ENCODE peak calls at places on chromosome 1, in five cellular contexts. F, Q, G, A and H are unnamed samples.

GRCh38 chr1:227779651-227780050 is 35.8 kb upstream of the PRSS38 start:
- DNase-seq in F (peak), Q (no peak), G (no peak), A (no peak), H (no peak)

GRCh38 chr1:223133824-223134435 is 9.1 kb downstream of the TLR5 start:
- DNase-seq in F (peak), Q (peak), G (peak), A (peak), H (peak)

GRCh38 chr1:39910263-39910662 is 8.5 kb upstream of the MYCL start:
- DNase-seq in F (no peak), Q (no peak), G (no peak), A (no peak), H (no peak)

GRCh38 chr1:19209990-19210771 is at the start of gene UBR4:
- DNase-seq in F (peak), Q (peak), G (peak), A (peak), H (peak)

GRCh38 chr1:228337031-228337564 is 69.5 kb downstream of the TRIM11 start:
- DNase-seq in F (peak), Q (no peak), G (peak), A (peak), H (no peak)

GRCh38 chr1:208654241-208654640 is 410.1 kb upstream of the PLXNA2 start:
- DNase-seq in F (no peak), Q (peak), G (no peak), A (no peak), H (peak)

GRCh38 chr1:117967472-117967871 is 37.9 kb downstream of the WDR3 start:
- DNase-seq in F (no peak), Q (no peak), G (no peak), A (no peak), H (no peak)

GRCh38 chr1:111880866-111881837 is 108.3 kb downstream of the KCND3 start:
- DNase-seq in F (no peak), Q (no peak), G (no peak), A (no peak), H (no peak)

GRCh38 chr1:5598824-5599395 is 393.3 kb downstream of the NPHP4 start:
- DNase-seq in F (no peak), Q (no peak), G (no peak), A (no peak), H (no peak)

GRCh38 chr1:53061859-53062714 is at the start of gene PODN:
- DNase-seq in F (peak), Q (no peak), G (no peak), A (peak), H (no peak)

GRCh38 chr1:231318568-231318967 is 19.1 kb downstream of the EXOC8 start:
- DNase-seq in F (no peak), Q (no peak), G (no peak), A (no peak), H (no peak)

GRCh38 chr1:226549094-226549936 is 751 bp downstream of the STUM start:
- DNase-seq in F (no peak), Q (peak), G (peak), A (peak), H (no peak)

GRCh38 chr1:24566266-24566867 is 10.5 kb downstream of the NCMAP start:
- DNase-seq in F (no peak), Q (no peak), G (no peak), A (no peak), H (no peak)

GRCh38 chr1:54742262-54742661 is 22.1 kb downstream of the PARS2 start:
- DNase-seq in F (no peak), Q (no peak), G (no peak), A (no peak), H (no peak)

GRCh38 chr1:32426489-32427255 is 32.4 kb upstream of the BSDC1 start:
- DNase-seq in F (no peak), Q (no peak), G (no peak), A (no peak), H (no peak)

DNA sequence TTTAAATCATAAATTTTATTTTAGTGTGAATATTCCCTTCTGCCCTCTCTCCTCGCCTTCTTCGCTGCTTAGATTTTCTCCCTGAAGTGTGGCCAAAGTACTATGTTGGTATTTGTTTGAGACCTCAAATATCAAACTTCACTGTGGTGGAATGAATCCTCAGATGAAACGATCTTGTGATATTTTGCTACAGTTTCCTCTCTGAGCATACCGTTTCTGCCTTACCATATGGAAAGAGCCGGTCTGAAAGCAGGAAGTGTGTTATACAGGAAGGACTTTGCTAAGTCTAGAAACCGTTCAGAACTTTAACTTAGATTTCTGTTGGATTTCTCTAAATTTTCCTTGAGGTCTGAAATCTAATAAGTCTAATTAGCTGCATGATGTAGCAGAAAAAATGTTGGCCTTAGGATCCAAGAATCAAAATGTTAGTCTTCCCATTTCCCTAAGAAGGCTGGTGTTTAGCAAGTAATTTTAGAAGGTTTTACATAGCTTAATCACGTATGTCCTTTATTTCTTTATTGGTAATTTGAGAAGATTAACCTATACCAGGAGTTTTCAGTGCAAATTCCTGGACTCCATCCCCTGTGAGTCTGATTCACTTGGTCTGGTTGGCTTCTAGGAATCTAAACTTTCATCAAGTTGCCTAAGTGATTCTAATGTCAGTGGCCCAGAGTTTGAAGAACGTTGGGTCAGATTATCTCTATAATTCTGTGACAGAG is 30.7 kb downstream of the SDCCAG8 start:
- DNase-seq in F (no peak), Q (no peak), G (no peak), A (no peak), H (no peak)
- H3K27ac ChIP-seq in F (no peak), Q (peak), G (no peak), A (peak), H (peak)

GRCh38 chr1:28950006-28950405 is 35.6 kb downstream of the EPB41 start:
- DNase-seq in F (no peak), Q (no peak), G (no peak), A (no peak), H (no peak)

GRCh38 chr1:28950449-28950848 is 36.1 kb downstream of the EPB41 start:
- DNase-seq in F (no peak), Q (no peak), G (no peak), A (no peak), H (no peak)

GRCh38 chr1:28955930-28956552 is 41.7 kb downstream of the EPB41 start:
- DNase-seq in F (no peak), Q (no peak), G (no peak), A (no peak), H (no peak)

GRCh38 chr1:28954126-28954525 is 39.8 kb downstream of the EPB41 start:
- DNase-seq in F (no peak), Q (no peak), G (no peak), A (no peak), H (no peak)
- TF ChIP-seq CTCF in F (no peak), Q (no peak), G (no peak), A (no peak), H (no peak)

GRCh38 chr1:56545711-56546110 is 33.7 kb downstream of the PLPP3 start:
- DNase-seq in F (peak), Q (no peak), G (no peak), A (no peak), H (no peak)

GRCh38 chr1:56542651-56543050 is 36.7 kb downstream of the PLPP3 start:
- DNase-seq in F (no peak), Q (no peak), G (no peak), A (no peak), H (no peak)

GRCh38 chr1:56541408-56541807 is 38.0 kb downstream of the PLPP3 start:
- DNase-seq in F (no peak), Q (no peak), G (no peak), A (no peak), H (no peak)

GRCh38 chr1:56547473-56547872 is 31.9 kb downstream of the PLPP3 start:
- DNase-seq in F (no peak), Q (no peak), G (no peak), A (no peak), H (no peak)

DNA sequence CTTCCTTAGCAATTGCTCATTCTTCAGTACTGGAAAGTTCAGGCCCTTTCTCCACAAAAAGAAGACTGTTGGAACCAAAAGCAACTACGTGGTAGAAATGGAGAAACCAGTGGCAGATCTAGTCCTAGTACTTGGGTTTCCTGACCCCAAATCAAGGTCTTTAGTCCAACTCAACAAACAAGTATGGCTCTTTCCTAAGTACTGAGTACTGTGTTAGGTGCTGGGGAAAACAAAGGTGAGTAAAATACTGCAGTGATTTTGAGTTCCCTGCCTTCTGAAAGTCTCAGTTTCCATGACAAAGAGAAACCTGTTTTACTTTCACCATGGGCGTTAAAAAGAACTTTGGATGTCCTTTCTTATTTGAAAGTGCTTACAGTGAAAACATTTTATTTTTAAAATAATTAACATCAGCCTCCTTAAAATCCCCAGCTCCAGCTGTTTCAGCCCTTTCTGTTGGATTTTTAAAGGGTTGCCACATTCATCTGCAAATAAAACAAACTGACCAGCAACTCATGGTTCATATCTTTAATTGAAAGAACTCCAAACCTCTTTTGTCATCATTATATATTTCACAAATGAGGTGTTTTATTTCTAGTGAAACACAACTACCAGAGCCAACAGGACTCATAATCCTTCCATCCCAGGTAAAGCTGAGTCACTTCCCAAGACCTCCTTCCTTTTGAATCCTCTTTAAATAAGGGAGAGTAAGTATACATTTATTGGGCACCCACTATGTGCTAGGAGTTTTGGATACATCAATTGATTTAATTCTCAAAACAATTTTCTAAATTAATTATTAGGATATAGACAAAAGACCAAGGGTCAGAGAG is 35.4 kb downstream of the PLPP3 start:
- DNase-seq in F (no peak), Q (no peak), G (no peak), A (no peak), H (no peak)
- H3K27ac ChIP-seq in F (no peak), Q (no peak), G (no peak), A (no peak), H (no peak)

DNA sequence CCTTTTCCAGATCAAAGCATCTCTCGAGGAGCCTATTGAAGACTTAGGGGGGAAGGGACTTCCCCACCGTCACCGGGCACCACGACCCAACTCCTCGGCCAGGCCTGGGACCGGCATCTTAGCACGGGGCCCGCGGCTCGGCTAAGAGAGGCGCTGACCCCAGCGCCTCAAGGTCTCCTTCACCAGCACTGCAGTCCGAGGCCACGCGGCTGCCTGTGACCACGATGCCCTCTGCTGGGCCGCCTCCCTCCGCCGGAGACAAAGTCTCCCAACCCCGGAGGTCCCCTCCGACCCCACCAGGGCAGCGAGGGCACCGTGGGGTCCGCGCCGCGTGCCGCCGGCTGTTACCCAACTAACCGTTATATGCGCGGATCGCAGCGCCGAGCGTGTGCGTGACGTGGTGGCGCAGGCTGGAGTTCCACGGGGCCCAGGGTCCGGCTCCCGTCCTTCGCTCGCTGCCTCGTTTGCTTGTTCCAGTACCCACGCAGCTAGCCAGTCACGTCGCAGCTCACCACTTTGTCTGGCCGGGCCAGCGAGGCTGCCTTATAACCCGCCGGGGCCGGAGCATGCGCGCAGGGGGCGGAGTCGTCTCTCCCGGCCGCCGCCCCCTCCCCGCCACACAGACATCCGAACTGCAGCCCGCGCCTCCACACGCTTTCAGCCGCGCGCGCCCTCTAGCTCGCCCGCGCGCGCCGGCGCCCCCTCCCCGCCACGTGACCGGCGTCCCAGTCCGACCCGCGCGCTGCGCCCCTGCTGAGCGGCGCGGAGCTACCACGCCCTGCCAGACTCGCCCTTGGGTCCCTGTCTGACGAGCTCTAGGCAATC is at the start of gene SLC16A1:
- DNase-seq in F (peak), Q (peak), G (peak), A (peak), H (peak)
- TF ChIP-seq CTCF in F (no peak), Q (peak), G (no peak), A (peak), H (no peak)

DNA sequence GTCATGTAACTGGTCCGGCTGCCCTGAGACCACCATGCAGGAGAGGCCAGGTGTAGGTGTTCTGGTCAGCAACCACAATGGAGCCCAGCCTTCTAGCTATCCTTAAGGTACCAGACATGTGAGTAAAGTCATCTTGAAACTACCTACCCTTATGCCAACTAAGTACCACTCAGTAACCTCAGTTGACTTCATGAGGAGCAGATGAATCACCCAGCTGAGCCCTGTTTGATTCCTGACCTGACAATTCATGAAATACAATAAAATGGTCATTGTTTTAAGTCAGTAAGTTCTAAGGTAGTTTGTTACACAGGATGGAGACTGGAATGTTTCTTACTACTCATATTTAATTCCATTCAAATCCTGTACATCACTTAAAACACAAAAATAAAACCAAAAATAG is 113.1 kb upstream of the LMO4 start:
- DNase-seq in F (no peak), Q (no peak), G (no peak), A (no peak), H (no peak)
- H3K27ac ChIP-seq in F (no peak), Q (no peak), G (no peak), A (no peak), H (no peak)

GRCh38 chr1:50474859-50475809 is 51.9 kb upstream of the DMRTA2 start:
- DNase-seq in F (no peak), Q (peak), G (no peak), A (no peak), H (no peak)
- TF ChIP-seq CTCF in F (no peak), Q (no peak), G (no peak), A (no peak), H (no peak)

DNA sequence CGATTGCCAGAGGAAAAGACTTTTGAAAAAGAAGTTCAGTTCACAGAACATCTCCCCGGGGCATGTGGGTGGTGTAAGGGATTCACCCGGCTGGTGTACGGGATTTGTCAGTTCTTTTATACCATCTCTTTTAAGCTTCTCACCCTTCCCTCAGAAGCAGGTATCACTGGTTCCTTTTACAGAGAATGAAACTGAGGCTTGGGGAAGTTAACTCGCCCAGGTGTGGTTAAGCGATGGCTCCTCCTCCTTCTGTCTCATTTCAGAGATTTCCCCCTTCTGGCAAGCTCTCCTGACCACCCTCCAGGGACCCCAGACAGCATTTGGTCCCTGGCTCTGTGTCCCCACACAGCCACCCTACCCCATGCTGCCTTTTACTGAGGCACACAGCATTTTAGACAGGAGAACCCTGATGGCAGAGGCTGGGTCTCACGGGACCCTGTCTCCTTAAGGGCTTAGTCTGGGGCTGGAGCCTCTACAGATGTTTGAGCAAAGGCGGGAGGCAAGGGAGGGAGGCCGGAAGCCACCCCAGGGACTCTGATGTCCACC is 2.8 kb upstream of the ECE1 start:
- DNase-seq in F (no peak), Q (no peak), G (peak), A (no peak), H (no peak)
- H3K27ac ChIP-seq in F (peak), Q (peak), G (peak), A (peak), H (no peak)